ENCODE peak calls at places on chromosomes 5 and 9, in eight cellular contexts. H, Z, S, Q, L, K, Y and R are unnamed samples.
A peak's percentile ranks its signal among the peaks of the same experiment; 100 is the strongest.

GRCh38 chr5:1134478-1134877 is 22.6 kb upstream of the SLC12A7 start:
- DNase-seq in H (no peak), Z (no peak), S (no peak), Q (no peak), L (peak; percentile 50), K (peak; percentile 80), Y (no peak), R (no peak)

GRCh38 chr5:28548856-28549255 is 1510.5 kb upstream of the CDH9 start:
- DNase-seq in H (no peak), Z (no peak), S (no peak), Q (peak; percentile 72), L (no peak), K (no peak), Y (no peak), R (no peak)

GRCh38 chr9:124779368-124780059 is 2.6 kb downstream of the OLFML2A start:
- DNase-seq in H (peak; percentile 91), Z (no peak), S (no peak), Q (peak; percentile 91), L (no peak), K (no peak), Y (no peak), R (no peak)

GRCh38 chr5:141641634-141642278 is 5.0 kb downstream of the RELL2 start:
- DNase-seq in H (no peak), Z (no peak), S (no peak), Q (peak; percentile 83), L (no peak), K (peak; percentile 70), Y (no peak), R (no peak)

GRCh38 chr5:176806137-176806536 is 4.2 kb upstream of the UNC5A start:
- DNase-seq in H (no peak), Z (no peak), S (no peak), Q (no peak), L (no peak), K (no peak), Y (no peak), R (no peak)

GRCh38 chr5:88722546-88722945 is 160.4 kb downstream of the MEF2C start:
- DNase-seq in H (no peak), Z (no peak), S (no peak), Q (peak; percentile 3), L (peak; percentile 40), K (no peak), Y (no peak), R (no peak)

GRCh38 chr9:135307314-135307713 is 172.3 kb upstream of the PPP1R26 start:
- DNase-seq in H (no peak), Z (no peak), S (no peak), Q (peak; percentile 1), L (no peak), K (no peak), Y (no peak), R (no peak)

GRCh38 chr5:142864293-142865260 is 94.4 kb downstream of the ARHGAP26 start:
- DNase-seq in H (no peak), Z (peak; percentile 63), S (no peak), Q (no peak), L (peak; percentile 60), K (no peak), Y (no peak), R (no peak)

GRCh38 chr5:54794437-54794970 is 190.9 kb downstream of the ESM1 start:
- DNase-seq in H (no peak), Z (no peak), S (no peak), Q (no peak), L (no peak), K (no peak), Y (no peak), R (no peak)

GRCh38 chr5:43425965-43426364 is 13.8 kb upstream of the CCL28 start:
- DNase-seq in H (no peak), Z (no peak), S (no peak), Q (peak; percentile 90), L (no peak), K (no peak), Y (no peak), R (no peak)

GRCh38 chr9:12874395-12874794 is 99.6 kb downstream of the LURAP1L start:
- DNase-seq in H (no peak), Z (no peak), S (no peak), Q (peak; percentile 58), L (no peak), K (no peak), Y (no peak), R (no peak)

GRCh38 chr9:16561121-16561520 is 309.3 kb downstream of the BNC2 start:
- DNase-seq in H (no peak), Z (no peak), S (no peak), Q (no peak), L (no peak), K (no peak), Y (no peak), R (no peak)

GRCh38 chr5:135356522-135357318 is 42.3 kb downstream of the MACROH2A1 start:
- DNase-seq in H (peak; percentile 70), Z (peak; percentile 85), S (no peak), Q (no peak), L (peak; percentile 92), K (peak; percentile 46), Y (no peak), R (no peak)

GRCh38 chr5:179869101-179869500 is 10.5 kb upstream of the MRNIP start:
- DNase-seq in H (no peak), Z (no peak), S (no peak), Q (no peak), L (no peak), K (no peak), Y (no peak), R (no peak)

GRCh38 chr9:83701769-83702168 is 6.0 kb downstream of the UBQLN1 start:
- DNase-seq in H (no peak), Z (no peak), S (no peak), Q (peak; percentile 74), L (no peak), K (peak; percentile 16), Y (no peak), R (no peak)

GRCh38 chr9:83699615-83700014 is 8.1 kb downstream of the UBQLN1 start:
- DNase-seq in H (no peak), Z (no peak), S (no peak), Q (no peak), L (no peak), K (no peak), Y (no peak), R (no peak)

GRCh38 chr9:83706703-83707517 is 848 bp downstream of the UBQLN1 start:
- DNase-seq in H (peak; percentile 22), Z (peak; percentile 35), S (no peak), Q (no peak), L (peak; percentile 73), K (peak; percentile 18), Y (peak; percentile 66), R (peak; percentile 55)

GRCh38 chr9:83698976-83699585 is 8.7 kb downstream of the UBQLN1 start:
- DNase-seq in H (no peak), Z (no peak), S (no peak), Q (no peak), L (no peak), K (no peak), Y (no peak), R (no peak)

GRCh38 chr9:83701286-83701685 is 6.5 kb downstream of the UBQLN1 start:
- DNase-seq in H (no peak), Z (no peak), S (no peak), Q (no peak), L (no peak), K (no peak), Y (no peak), R (no peak)
- H3K4me1 ChIP-seq in H (no peaks in the 10 kb centered on the region), Z (peaks cover 20% of the 10 kb centered on the region), S (peaks cover 4% of the 10 kb centered on the region), Q (peaks cover 6% of the 10 kb centered on the region), L (peaks cover 5% of the 10 kb centered on the region), K (no peaks in the 10 kb centered on the region), Y (peaks cover 71% of the 10 kb centered on the region), R (peaks cover 20% of the 10 kb centered on the region)

DNA sequence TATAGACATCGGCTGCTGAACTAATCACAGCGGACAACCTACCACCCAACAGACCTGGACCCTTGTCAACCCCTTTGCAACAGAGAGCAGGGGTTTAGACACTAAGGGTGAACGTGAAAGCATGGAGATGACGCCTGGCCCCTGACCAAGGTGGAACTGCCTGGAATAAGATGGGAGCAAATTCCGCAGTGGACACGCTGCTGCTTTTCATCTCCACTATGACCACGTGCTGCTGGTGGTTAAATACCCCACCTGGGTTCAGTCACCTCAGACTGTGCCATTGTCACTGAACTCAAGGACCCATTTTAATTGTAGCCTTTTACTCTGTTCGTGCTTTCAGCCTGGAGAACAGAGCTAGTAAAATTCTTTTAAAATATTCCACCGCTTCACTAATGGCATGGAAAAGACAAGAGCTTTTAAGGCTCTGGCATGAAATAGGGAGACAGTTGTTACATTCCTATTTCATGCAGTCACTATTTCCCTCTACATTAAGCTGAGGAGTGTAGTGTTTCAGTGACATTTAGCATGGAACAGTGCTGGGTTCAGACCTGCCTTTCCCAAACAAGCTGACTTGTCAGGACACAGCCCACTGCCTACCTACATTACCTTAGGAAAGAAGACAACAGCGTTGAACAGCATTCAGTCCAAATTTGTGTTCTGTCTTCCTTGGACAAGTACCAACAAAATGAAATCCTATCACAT is 96.8 kb downstream of the ANKRD18B start:
- DNase-seq in H (no peak), Z (no peak), S (no peak), Q (peak; percentile 99), L (no peak), K (no peak), Y (no peak), R (no peak)
- H3K4me1 ChIP-seq in H (no peaks in the 10 kb centered on the region), Z (no peaks in the 10 kb centered on the region), S (peaks cover 3% of the 10 kb centered on the region), Q (peaks cover 22% of the 10 kb centered on the region), L (no peaks in the 10 kb centered on the region), K (no peaks in the 10 kb centered on the region), Y (no peaks in the 10 kb centered on the region), R (peaks cover 3% of the 10 kb centered on the region)

GRCh38 chr9:130944510-130945058 is 5.5 kb upstream of the FIBCD1 start:
- DNase-seq in H (no peak), Z (no peak), S (no peak), Q (no peak), L (no peak), K (no peak), Y (no peak), R (no peak)

GRCh38 chr9:130942679-130943078 is 3.6 kb upstream of the FIBCD1 start:
- DNase-seq in H (no peak), Z (no peak), S (no peak), Q (no peak), L (no peak), K (no peak), Y (no peak), R (no peak)

GRCh38 chr9:130943226-130943625 is 4.2 kb upstream of the FIBCD1 start:
- DNase-seq in H (no peak), Z (no peak), S (no peak), Q (no peak), L (no peak), K (no peak), Y (no peak), R (no peak)

GRCh38 chr9:130945173-130945572 is 6.1 kb upstream of the FIBCD1 start:
- DNase-seq in H (no peak), Z (no peak), S (no peak), Q (no peak), L (no peak), K (no peak), Y (no peak), R (no peak)

GRCh38 chr9:130943780-130944179 is 4.7 kb upstream of the FIBCD1 start:
- DNase-seq in H (no peak), Z (no peak), S (no peak), Q (no peak), L (no peak), K (no peak), Y (no peak), R (no peak)
- H3K4me1 ChIP-seq in H (peaks cover 20% of the 10 kb centered on the region), Z (peaks cover 29% of the 10 kb centered on the region), S (peaks cover 7% of the 10 kb centered on the region), Q (peaks cover 10% of the 10 kb centered on the region), L (no peaks in the 10 kb centered on the region), K (no peaks in the 10 kb centered on the region), Y (peaks cover 10% of the 10 kb centered on the region), R (peaks cover 19% of the 10 kb centered on the region)

GRCh38 chr9:94700445-94700844 is 26.1 kb upstream of the AOPEP start:
- DNase-seq in H (no peak), Z (no peak), S (no peak), Q (no peak), L (no peak), K (no peak), Y (no peak), R (no peak)
- H3K4me1 ChIP-seq in H (no peaks in the 10 kb centered on the region), Z (no peaks in the 10 kb centered on the region), S (no peaks in the 10 kb centered on the region), Q (no peaks in the 10 kb centered on the region), L (no peaks in the 10 kb centered on the region), K (peaks cover 2% of the 10 kb centered on the region), Y (no peaks in the 10 kb centered on the region), R (no peaks in the 10 kb centered on the region)